ENCODE peak calls at places on chromosomes 7 and 10, in five cellular contexts. R, F, X, M and N are unnamed samples.

GRCh38 chr7:74217455-74218342 is 7.9 kb downstream of the LAT2 start:
- DNase-seq in R (no peak), F (no peak), M (peak; percentile 68), X (no peak), N (no peak)

GRCh38 chr7:111518264-111518663 is 44.0 kb downstream of the IMMP2L start:
- DNase-seq in M (no peak), R (no peak), F (no peak), X (no peak), N (no peak)

GRCh38 chr7:103887853-103888602 is 101.4 kb downstream of the RELN start:
- DNase-seq in M (no peak), R (peak; percentile 25), F (no peak), X (no peak), N (no peak)

GRCh38 chr7:105229641-105230040 is 159.1 kb downstream of the SRPK2 start:
- DNase-seq in R (no peak), X (no peak), F (no peak), M (no peak), N (no peak)

GRCh38 chr10:59126992-59127391 is 49.5 kb upstream of the PHYHIPL start:
- DNase-seq in X (no peak), R (no peak), M (no peak), F (no peak), N (no peak)

GRCh38 chr7:105439174-105439893 is 50.6 kb upstream of the SRPK2 start:
- DNase-seq in R (peak; percentile 87), X (peak; percentile 43), F (peak; percentile 96), M (no peak), N (no peak)

GRCh38 chr10:122246830-122247520 is 24.1 kb upstream of the BTBD16 start:
- DNase-seq in R (no peak), F (no peak), X (no peak), M (no peak), N (no peak)

GRCh38 chr7:44066494-44067063 is 1.2 kb upstream of the PGAM2 start:
- DNase-seq in M (no peak), X (no peak), F (no peak), R (no peak), N (no peak)

GRCh38 chr7:9557853-9558252 is 1124.4 kb downstream of the NXPH1 start:
- DNase-seq in F (no peak), R (no peak), M (no peak), X (no peak), N (no peak)

GRCh38 chr7:129385116-129385515 is 49.1 kb upstream of the STRIP2 start:
- DNase-seq in F (no peak), R (no peak), M (no peak), X (no peak), N (no peak)